ENCODE peak calls at places on chromosomes 6 and 20, in ten cellular contexts. X, M, S, C, H, F, Q, W, N and R are unnamed samples.

GRCh38 chr20:8627386-8628030 is 441.4 kb upstream of the PLCB4 start:
- DNase-seq in X (peak; percentile 4), M (no peak), S (no peak), C (no peak), H (no peak), F (no peak), Q (no peak), W (no peak), N (no peak), R (no peak)

GRCh38 chr20:57397693-57398108 is 6.5 kb downstream of the RBM38 start:
- DNase-seq in X (no peak), M (peak; percentile 12), S (no peak), C (no peak), H (no peak), F (peak; percentile 26), Q (no peak), W (no peak), N (no peak), R (no peak)

GRCh38 chr6:167687035-167687720 is 139.5 kb upstream of the AFDN start:
- DNase-seq in X (no peak), M (no peak), S (no peak), C (no peak), H (no peak), F (peak; percentile 10), Q (no peak), W (no peak), N (no peak), R (no peak)

GRCh38 chr20:8399963-8400362 is 267.9 kb downstream of the PLCB1 start:
- DNase-seq in X (no peak), M (no peak), S (no peak), C (no peak), H (no peak), F (no peak), Q (no peak), W (no peak), N (no peak), R (no peak)

GRCh38 chr6:39530201-39530759 is 194.9 kb downstream of the KIF6 start:
- DNase-seq in X (peak; percentile 31), M (no peak), S (no peak), C (no peak), H (peak; percentile 25), F (no peak), Q (no peak), W (no peak), N (no peak), R (peak; percentile 10)

GRCh38 chr6:82045965-82046756 is 201.4 kb downstream of the IBTK start:
- DNase-seq in X (peak; percentile 78), M (no peak), S (peak; percentile 61), C (peak; percentile 7), H (no peak), F (no peak), Q (no peak), W (no peak), N (no peak), R (peak; percentile 94)

GRCh38 chr20:38131588-38132121 is 33.4 kb downstream of the TGM2 start:
- DNase-seq in X (no peak), M (no peak), S (no peak), C (no peak), H (no peak), F (no peak), Q (no peak), W (no peak), N (no peak), R (no peak)

GRCh38 chr6:30915591-30915946 is 1.5 kb downstream of the VARS2 start:
- DNase-seq in X (peak; percentile 78), M (no peak), S (peak; percentile 28), C (peak; percentile 33), H (peak; percentile 56), F (no peak), Q (peak; percentile 55), W (peak; percentile 79), N (peak; percentile 48), R (peak; percentile 23)

GRCh38 chr6:167761794-167762258 is 64.9 kb upstream of the AFDN start:
- DNase-seq in X (no peak), M (no peak), S (no peak), C (no peak), H (no peak), F (no peak), Q (no peak), W (no peak), N (no peak), R (no peak)

GRCh38 chr6:158131926-158132325 is 36.1 kb downstream of the SERAC1 start:
- DNase-seq in X (peak; percentile 44), M (no peak), S (no peak), C (no peak), H (peak; percentile 20), F (no peak), Q (no peak), W (peak; percentile 18), N (no peak), R (no peak)
- TF ChIP-seq CTCF in X (peak; percentile 55), M (peak; percentile 20), S (peak; percentile 54), C (peak; percentile 54), H (peak; percentile 52), F (no peak), Q (peak; percentile 41), W (peak; percentile 42), N (no peak), R (peak; percentile 39)

GRCh38 chr20:46683068-46683477 is 6.2 kb downstream of the TP53RK start:
- DNase-seq in X (no peak), M (no peak), S (no peak), C (no peak), H (no peak), F (no peak), Q (no peak), W (no peak), N (no peak), R (no peak)
- H3K4me3 ChIP-seq in X (peak overlapping the region; percentile 52), M (peak overlapping the region; percentile 50), S (no peak overlapping the region), C (peak overlapping the region; percentile 61), H (peak overlapping the region; percentile 57), F (peak overlapping the region; percentile 49), Q (no peak overlapping the region), W (no peak overlapping the region), N (no peak overlapping the region), R (no peak overlapping the region)

DNA sequence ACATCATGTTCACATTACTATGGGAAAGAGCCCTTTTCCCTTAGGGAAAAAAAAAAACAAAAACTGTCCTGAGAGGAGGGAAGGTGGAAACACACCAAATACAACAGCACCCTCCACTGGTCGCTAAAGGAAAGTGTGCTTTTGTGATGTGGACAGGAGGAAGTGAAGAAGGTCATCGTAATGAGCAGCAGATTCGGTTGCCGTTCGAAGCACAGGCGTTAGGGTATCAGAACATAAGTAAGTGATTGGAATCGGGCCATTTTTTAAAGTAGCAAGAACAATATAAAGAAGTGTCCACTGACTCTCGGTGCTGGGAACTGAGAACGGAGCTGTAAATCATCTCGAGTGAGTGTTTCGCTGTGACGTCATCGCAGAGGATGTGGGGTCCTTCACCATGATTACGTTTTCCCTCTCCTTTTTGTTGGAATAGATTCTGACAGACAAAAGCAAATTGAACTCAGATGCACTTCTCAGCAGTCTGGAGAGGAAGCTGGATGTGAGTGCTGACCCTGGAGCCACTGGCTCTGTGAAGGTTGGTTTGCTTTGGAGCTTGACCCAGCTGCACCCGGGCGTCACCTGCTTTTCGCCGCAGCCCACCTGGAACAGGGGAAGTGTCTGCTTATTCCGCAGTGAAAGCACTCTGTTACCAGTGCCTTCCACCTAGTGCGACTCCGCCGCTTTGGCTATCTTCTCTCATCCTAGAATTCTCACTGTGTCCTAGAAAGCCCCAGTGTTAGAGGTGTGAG is 203.6 kb upstream of the GMDS start:
- DNase-seq in X (peak; percentile 88), M (no peak), S (peak; percentile 45), C (peak; percentile 63), H (peak; percentile 87), F (no peak), Q (peak; percentile 59), W (peak; percentile 48), N (peak; percentile 61), R (peak; percentile 61)
- TF ChIP-seq CTCF in X (peak; percentile 81), M (peak; percentile 69), S (peak; percentile 78), C (peak; percentile 83), H (peak; percentile 79), F (peak; percentile 29), Q (peak; percentile 83), W (peak; percentile 61), N (peak; percentile 49), R (peak; percentile 80)

GRCh38 chr6:42564496-42564890 is 664 bp downstream of the UBR2 start:
- DNase-seq in X (peak; percentile 53), M (no peak), S (no peak), C (no peak), H (no peak), F (no peak), Q (no peak), W (peak; percentile 10), N (no peak), R (no peak)
- H3K4me3 ChIP-seq in X (peak overlapping the region; percentile 100), M (peak overlapping the region; percentile 85), S (peak overlapping the region; percentile 68), C (peak overlapping the region; percentile 96), H (peak overlapping the region; percentile 65), F (peak overlapping the region; percentile 78), Q (peak overlapping the region; percentile 96), W (peak overlapping the region; percentile 94), N (peak overlapping the region; percentile 60), R (peak overlapping the region; percentile 73)

GRCh38 chr20:17965042-17965697 is 3.4 kb downstream of the SNX5 start:
- DNase-seq in X (peak; percentile 35), M (no peak), S (no peak), C (no peak), H (no peak), F (no peak), Q (no peak), W (no peak), N (peak; percentile 56), R (no peak)

GRCh38 chr20:17968366-17969275 is at the start of the genes MGME1 and SNX5:
- DNase-seq in X (peak; percentile 99), M (peak; percentile 100), S (peak; percentile 96), C (peak; percentile 98), H (peak; percentile 98), F (peak; percentile 100), Q (peak; percentile 99), W (peak; percentile 98), N (peak; percentile 99), R (peak; percentile 97)

GRCh38 chr20:17967595-17968365 is 814 bp downstream of the SNX5 start:
- DNase-seq in X (peak; percentile 84), M (no peak), S (no peak), C (no peak), H (no peak), F (no peak), Q (no peak), W (peak; percentile 43), N (peak; percentile 49), R (no peak)

GRCh38 chr20:17964632-17965031 is 4.0 kb downstream of the SNX5 start:
- DNase-seq in X (no peak), M (no peak), S (no peak), C (no peak), H (no peak), F (no peak), Q (no peak), W (no peak), N (no peak), R (no peak)

GRCh38 chr20:17966432-17967312 is 1.9 kb downstream of the SNX5 start:
- DNase-seq in X (peak; percentile 63), M (no peak), S (no peak), C (no peak), H (no peak), F (no peak), Q (no peak), W (peak; percentile 64), N (no peak), R (no peak)
- TF ChIP-seq CTCF in X (peak; percentile 25), M (peak; percentile 24), S (peak; percentile 14), C (peak; percentile 34), H (no peak), F (no peak), Q (no peak), W (no peak), N (no peak), R (no peak)